ENCODE peak calls at places on chromosome 10, in six cellular contexts. D is CD8-positive, alpha-beta memory T cell; T is neural progenitor cell; Q is right lobe of liver; Y is MG63; L is HepG2. A is an unnamed sample.

GRCh38 chr10:4352566-4352961 is 473.4 kb upstream of the AKR1E2 start:
- DNase-seq in D (no peak), T (no peak), Q (no peak), Y (no peak), L (no peak), A (peak)

GRCh38 chr10:111093741-111094380 is 17.0 kb downstream of the ADRA2A start:
- DNase-seq in D (no peak), T (no peak), Q (no peak), Y (peak), L (no peak), A (peak)

GRCh38 chr10:83881647-83882046 is 257.7 kb upstream of the GHITM start:
- DNase-seq in D (no peak), T (peak), Q (no peak), Y (peak), L (no peak), A (no peak)

GRCh38 chr10:63114031-63114814 is 18.9 kb upstream of the NRBF2 start:
- DNase-seq in D (no peak), T (no peak), Q (peak), Y (peak), L (peak), A (peak)

GRCh38 chr10:61285749-61286148 is 167.4 kb downstream of the TMEM26 start:
- DNase-seq in D (no peak), T (no peak), Q (no peak), Y (peak), L (no peak), A (no peak)

GRCh38 chr10:129808092-129808983 is 155.7 kb downstream of the EBF3 start:
- DNase-seq in D (no peak), T (no peak), Q (no peak), Y (no peak), L (no peak), A (no peak)

GRCh38 chr10:5442056-5442989 is 30.0 kb downstream of the NET1 start:
- DNase-seq in D (peak), T (peak), Q (no peak), Y (no peak), L (peak), A (peak)

GRCh38 chr10:22531441-22531840 is 182.9 kb downstream of the PIP4K2A start:
- DNase-seq in D (no peak), T (no peak), Q (no peak), Y (no peak), L (no peak), A (no peak)

GRCh38 chr10:71431216-71431944 is 34.7 kb downstream of the CDH23 start:
- DNase-seq in D (no peak), T (no peak), Q (peak), Y (no peak), L (no peak), A (peak)

GRCh38 chr10:35195361-35196306 is 69.0 kb downstream of the CREM start:
- DNase-seq in D (peak), T (peak), Q (no peak), Y (peak), L (peak), A (peak)

GRCh38 chr10:99233000-99233679 is 2.5 kb downstream of the HPSE2 start:
- DNase-seq in D (no peak), T (peak), Q (no peak), Y (no peak), L (no peak), A (no peak)

GRCh38 chr10:34323197-34323596 is 491.9 kb downstream of the PARD3 start:
- DNase-seq in D (no peak), T (no peak), Q (no peak), Y (no peak), L (no peak), A (peak)

GRCh38 chr10:119143657-119144056 is 21.9 kb downstream of the SFXN4 start:
- DNase-seq in D (no peak), T (no peak), Q (no peak), Y (no peak), L (no peak), A (no peak)

GRCh38 chr10:6045600-6046457 is 16.3 kb downstream of the IL2RA start:
- DNase-seq in D (no peak), T (no peak), Q (no peak), Y (no peak), L (no peak), A (no peak)

GRCh38 chr10:121838931-121839330 is 88.9 kb downstream of the ATE1 start:
- DNase-seq in D (no peak), T (no peak), Q (no peak), Y (no peak), L (no peak), A (no peak)

GRCh38 chr10:1368772-1369171 is 312.6 kb downstream of the WDR37 start:
- DNase-seq in D (no peak), T (peak), Q (no peak), Y (peak), L (peak), A (peak)

GRCh38 chr10:132021504-132022143 is 39.9 kb upstream of the BNIP3 start:
- DNase-seq in D (no peak), T (no peak), Q (no peak), Y (no peak), L (no peak), A (no peak)

GRCh38 chr10:132021046-132021445 is 39.3 kb upstream of the BNIP3 start:
- DNase-seq in D (no peak), T (no peak), Q (no peak), Y (no peak), L (no peak), A (no peak)

GRCh38 chr10:132020456-132020855 is 38.7 kb upstream of the BNIP3 start:
- DNase-seq in D (no peak), T (no peak), Q (no peak), Y (no peak), L (no peak), A (no peak)

GRCh38 chr10:132022241-132022640 is 40.5 kb upstream of the BNIP3 start:
- DNase-seq in D (no peak), T (no peak), Q (no peak), Y (no peak), L (no peak), A (no peak)

GRCh38 chr10:132023092-132023811 is 41.5 kb upstream of the BNIP3 start:
- DNase-seq in D (peak), T (peak), Q (peak), Y (peak), L (peak), A (peak)
- H3K4me3 ChIP-seq in D (no peak), T (no peak), Q (peak), Y (peak), L (peak), A (peak)

GRCh38 chr10:2790437-2790836 is 276.9 kb upstream of the PFKP start:
- DNase-seq in D (no peak), T (no peak), Q (no peak), Y (no peak), L (no peak), A (no peak)
- H3K4me3 ChIP-seq in D (no peak), T (no peak), Q (no peak), Y (no peak), L (no peak), A (no peak)

DNA sequence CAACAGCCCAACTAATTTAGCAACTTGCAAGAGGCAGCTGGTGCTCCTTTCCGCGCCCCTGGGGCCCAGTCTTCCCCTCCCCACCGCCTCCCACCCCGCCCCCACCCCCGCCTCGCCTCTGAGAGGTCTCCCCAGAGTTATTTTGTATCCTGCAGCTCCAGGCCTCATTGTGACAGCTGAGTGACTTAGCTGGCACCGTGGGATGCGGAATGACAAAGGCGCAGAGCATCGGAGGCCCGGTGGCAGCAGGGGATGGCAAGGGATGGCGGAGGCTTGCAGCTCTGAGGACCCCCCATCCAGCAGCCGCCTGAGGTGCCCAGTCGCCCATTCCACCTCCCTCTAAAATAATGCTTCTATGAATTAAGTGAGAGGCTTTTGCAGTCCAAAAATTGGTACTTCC is 12.5 kb upstream of the KAT6B start:
- DNase-seq in D (no peak), T (peak), Q (no peak), Y (no peak), L (no peak), A (no peak)
- H3K4me3 ChIP-seq in D (no peak), T (no peak), Q (no peak), Y (no peak), L (no peak), A (no peak)

GRCh38 chr10:93760490-93760889 is 2.8 kb downstream of the LGI1 start:
- DNase-seq in D (no peak), T (no peak), Q (no peak), Y (no peak), L (no peak), A (no peak)

GRCh38 chr10:93757136-93757535 is 600 bp upstream of the LGI1 start:
- DNase-seq in D (no peak), T (peak), Q (no peak), Y (no peak), L (no peak), A (peak)

GRCh38 chr10:93758510-93758885 is 762 bp downstream of the LGI1 start:
- DNase-seq in D (no peak), T (no peak), Q (no peak), Y (no peak), L (no peak), A (no peak)

GRCh38 chr10:93757766-93758509 is at the start of gene LGI1:
- DNase-seq in D (no peak), T (peak), Q (no peak), Y (no peak), L (no peak), A (peak)

DNA sequence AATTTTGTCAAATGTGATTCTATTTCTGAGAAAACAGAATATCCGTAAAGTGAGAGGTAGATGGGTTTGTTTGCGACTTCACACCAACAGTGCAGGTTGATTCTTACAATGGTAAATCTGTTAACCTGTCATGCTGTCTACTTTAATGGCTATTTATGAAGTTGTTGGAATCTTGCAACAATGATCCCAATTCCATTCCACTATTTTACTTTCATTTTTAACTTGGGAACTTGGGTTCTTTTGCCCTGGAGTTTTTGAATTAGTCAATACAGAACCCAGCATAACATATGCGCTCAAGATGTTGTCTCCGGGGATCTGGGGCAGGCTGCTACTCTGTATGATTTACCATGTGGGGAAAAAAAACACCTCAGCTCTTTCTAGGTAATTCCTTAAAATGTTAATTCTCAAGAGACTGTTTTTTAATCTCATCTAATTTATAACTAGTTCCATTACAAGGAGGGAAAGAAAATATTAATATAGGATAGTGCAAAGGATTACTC is 1.2 kb downstream of the LGI1 start:
- DNase-seq in D (no peak), T (no peak), Q (no peak), Y (no peak), L (no peak), A (no peak)
- H3K4me3 ChIP-seq in D (no peak), T (peak), Q (peak), Y (no peak), L (no peak), A (no peak)